ENCODE peak calls at places on chromosomes 4 and X, in seven cellular contexts. K is stomach; X is CD8-positive, alpha-beta memory T cell; N is lung; W is fibroblast of lung; J is lower lobe of right lung; B is IMR-90. H is an unnamed sample.

GRCh38 chrX:15438332-15438731 is 54.1 kb upstream of the VEGFD start:
- DNase-seq in N (no peak), J (no peak), X (no peak), W (no peak), B (no peak), K (no peak), H (no peak)

GRCh38 chrX:150201841-150202240 is 161.3 kb upstream of the MAMLD1 start:
- DNase-seq in W (peak; percentile 34), B (no peak), N (no peak), K (no peak), J (no peak), X (no peak), H (no peak)

GRCh38 chr4:68366600-68366999 is 16.7 kb upstream of the YTHDC1 start:
- DNase-seq in X (no peak), K (no peak), N (no peak), J (no peak), W (no peak), B (no peak), H (no peak)

GRCh38 chr4:145618210-145618911 is 824 bp upstream of the MMAA start:
- DNase-seq in W (no peak), B (no peak), X (no peak), J (no peak), N (no peak), K (no peak), H (peak; percentile 66)

GRCh38 chrX:130173190-130173895 is 1.6 kb downstream of the RAB33A start:
- DNase-seq in J (no peak), N (no peak), X (peak; percentile 25), K (no peak), B (peak; percentile 91), W (peak; percentile 93), H (no peak)

GRCh38 chrX:31921236-31921635 is 849.4 kb upstream of the FTHL17 start:
- DNase-seq in N (no peak), B (no peak), K (no peak), J (no peak), X (no peak), W (no peak), H (no peak)

GRCh38 chrX:67543818-67544217 is at the start of gene AR:
- DNase-seq in K (peak; percentile 58), W (peak; percentile 55), X (no peak), N (peak; percentile 55), B (peak; percentile 28), J (peak; percentile 66), H (peak; percentile 74)

GRCh38 chrX:24149346-24150050 is at the start of gene ZFX:
- DNase-seq in N (peak; percentile 79), W (peak; percentile 61), K (peak; percentile 77), J (peak; percentile 79), X (peak; percentile 82), B (peak; percentile 63), H (peak; percentile 81)

GRCh38 chr4:38856524-38857337 is at the start of gene TLR6:
- DNase-seq in J (no peak), K (peak; percentile 68), W (peak; percentile 66), N (peak; percentile 38), B (peak; percentile 68), X (peak; percentile 79), H (no peak)

GRCh38 chr4:48370260-48371134 is 29.2 kb downstream of the SLAIN2 start:
- DNase-seq in N (no peak), X (no peak), K (no peak), W (no peak), B (no peak), J (no peak), H (no peak)

GRCh38 chr4:33073811-33074210 is 2353.6 kb downstream of the PCDH7 start:
- DNase-seq in B (peak; percentile 22), X (no peak), N (no peak), W (peak; percentile 68), J (no peak), K (no peak), H (no peak)

GRCh38 chrX:109782994-109783711 is 50.1 kb upstream of the ACSL4 start:
- DNase-seq in W (no peak), K (no peak), X (no peak), J (no peak), B (peak; percentile 45), N (no peak), H (no peak)

GRCh38 chrX:3221643-3222042 is 124.8 kb downstream of the MXRA5 start:
- DNase-seq in J (no peak), N (no peak), B (no peak), K (no peak), W (no peak), X (no peak), H (no peak)

GRCh38 chrX:115449742-115450141 is 111.2 kb upstream of the PLS3 start:
- DNase-seq in J (peak; percentile 53), B (no peak), N (peak; percentile 47), X (no peak), W (peak; percentile 66), K (peak; percentile 33), H (peak; percentile 66)

GRCh38 chrX:8364369-8365141 is 100.1 kb upstream of the VCX3B start:
- DNase-seq in B (no peak), K (peak; percentile 37), X (no peak), N (no peak), J (peak; percentile 35), W (no peak), H (no peak)

GRCh38 chr4:182880387-182881356 is 36.5 kb downstream of the DCTD start:
- DNase-seq in K (peak; percentile 65), J (no peak), B (peak; percentile 11), W (peak; percentile 21), N (no peak), X (no peak), H (peak; percentile 41)

GRCh38 chrX:151155234-151155633 is 21.1 kb upstream of the GPR50 start:
- DNase-seq in X (no peak), N (no peak), K (no peak), W (no peak), J (no peak), B (no peak), H (no peak)

GRCh38 chr4:76723916-76724315 is 174.0 kb downstream of the SOWAHB start:
- DNase-seq in X (no peak), N (no peak), B (peak; percentile 91), W (peak; percentile 64), K (no peak), J (no peak), H (no peak)

GRCh38 chr4:56129431-56129861 is 180.7 kb downstream of the CEP135 start:
- DNase-seq in J (peak; percentile 55), B (no peak), X (no peak), N (no peak), K (peak; percentile 58), W (no peak), H (no peak)

GRCh38 chr4:141388483-141388882 is 167.8 kb downstream of the ZNF330 start:
- DNase-seq in K (no peak), B (peak; percentile 89), X (no peak), W (peak; percentile 58), J (no peak), N (no peak), H (no peak)

GRCh38 chr4:3329887-3330286 is 37.1 kb downstream of the RGS12 start:
- DNase-seq in J (no peak), X (no peak), K (no peak), N (no peak), B (no peak), W (no peak), H (no peak)

GRCh38 chr4:20185103-20185502 is 66.6 kb upstream of the SLIT2 start:
- DNase-seq in W (no peak), X (no peak), B (no peak), J (no peak), N (no peak), K (no peak), H (no peak)

GRCh38 chrX:94089149-94089548 is 415.1 kb downstream of the FAM133A start:
- DNase-seq in N (no peak), W (no peak), B (no peak), J (no peak), X (no peak), K (no peak), H (no peak)

GRCh38 chrX:18377802-18378201 is 23.3 kb upstream of the SCML2 start:
- DNase-seq in N (no peak), B (peak; percentile 8), K (peak; percentile 27), J (no peak), W (peak; percentile 36), X (peak; percentile 30), H (no peak)

GRCh38 chr4:2159931-2160330 is 82.0 kb downstream of the HAUS3 start:
- DNase-seq in W (no peak), K (no peak), N (no peak), X (no peak), J (no peak), B (peak; percentile 13), H (no peak)

GRCh38 chr4:26217961-26218676 is 102.7 kb upstream of the RBPJ start:
- DNase-seq in X (no peak), N (no peak), W (no peak), K (no peak), B (no peak), J (peak; percentile 59), H (peak; percentile 24)
- H3K27ac ChIP-seq in X (no peak overlapping the region), N (peak overlapping the region; percentile 63), W (peak overlapping the region; percentile 13), K (no peak overlapping the region), B (no peak overlapping the region), J (peak overlapping the region; percentile 76), H (peak overlapping the region; percentile 36)

GRCh38 chr4:118757761-118758213 is 72.6 kb downstream of the METTL14 start:
- DNase-seq in N (no peak), J (no peak), X (no peak), W (peak; percentile 92), K (no peak), B (peak; percentile 85), H (no peak)

GRCh38 chr4:118756429-118756828 is 71.2 kb downstream of the METTL14 start:
- DNase-seq in N (no peak), J (no peak), X (no peak), B (no peak), W (no peak), K (no peak), H (no peak)

GRCh38 chr4:118755438-118756226 is 70.4 kb downstream of the METTL14 start:
- DNase-seq in X (no peak), J (no peak), N (no peak), K (no peak), W (no peak), B (no peak), H (no peak)

GRCh38 chr4:118758293-118758692 is 73.1 kb downstream of the METTL14 start:
- DNase-seq in J (no peak), X (no peak), B (peak; percentile 85), N (no peak), W (peak; percentile 95), K (no peak), H (no peak)

DNA sequence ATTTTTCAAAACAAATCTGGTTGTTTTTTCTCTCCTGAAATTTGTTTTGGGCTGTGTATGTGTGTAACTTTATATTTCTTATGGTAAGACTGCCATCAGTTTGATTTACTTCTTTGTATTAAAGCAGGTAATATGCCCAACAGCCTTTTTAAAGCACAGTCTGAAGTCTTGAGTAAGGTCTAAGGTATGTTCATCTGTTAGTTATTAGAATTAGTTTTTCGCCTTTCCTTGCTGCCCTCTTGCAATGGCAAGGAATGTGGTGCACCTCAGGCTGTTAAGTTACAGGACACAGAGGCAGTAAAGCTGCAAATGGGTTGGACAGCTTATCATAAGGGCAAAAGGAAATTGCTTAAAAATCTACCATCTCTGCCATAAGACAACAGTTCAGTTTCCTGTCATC is 71.8 kb downstream of the METTL14 start:
- DNase-seq in B (no peak), J (no peak), K (no peak), N (no peak), W (no peak), X (no peak), H (no peak)
- H3K4me1 ChIP-seq in B (peaks cover 25% of the 10 kb centered on the region), J (peaks cover 21% of the 10 kb centered on the region), K (peaks cover 90% of the 10 kb centered on the region), N (no peaks in the 10 kb centered on the region), W (peaks cover 20% of the 10 kb centered on the region), X (no peaks in the 10 kb centered on the region), H (peaks cover 21% of the 10 kb centered on the region)

GRCh38 chr4:66766557-66766956 is 778.7 kb downstream of the CENPC start:
- DNase-seq in K (no peak), X (no peak), W (no peak), N (no peak), B (no peak), J (no peak), H (no peak)
- H3K27ac ChIP-seq in K (no peak overlapping the region), X (no peak overlapping the region), W (no peak overlapping the region), N (no peak overlapping the region), B (no peak overlapping the region), J (no peak overlapping the region), H (no peak overlapping the region)

GRCh38 chr4:156958276-156959074 is 13.1 kb downstream of the PDGFC start:
- DNase-seq in X (no peak), W (peak; percentile 62), K (no peak), N (no peak), J (no peak), B (no peak), H (no peak)
- H3K4me1 ChIP-seq in X (no peaks in the 10 kb centered on the region), W (peaks cover 18% of the 10 kb centered on the region), K (peaks cover 82% of the 10 kb centered on the region), N (no peaks in the 10 kb centered on the region), J (peaks cover 15% of the 10 kb centered on the region), B (peaks cover 20% of the 10 kb centered on the region), H (peaks cover 30% of the 10 kb centered on the region)